ENCODE peak calls at places on chromosomes 16 and 17, in seven cellular contexts. X is GM23338; Q is pancreas; C is CD8-positive, alpha-beta memory T cell; O is GM12878; B is sigmoid colon; M is CD4-positive, alpha-beta memory T cell. Y is an unnamed sample.
A peak's percentile ranks its signal among the peaks of the same experiment; 100 is the strongest.

GRCh38 chr17:35953720-35954119 is 10.2 kb upstream of the LYZL6 start:
- DNase-seq in X (peak; percentile 47), Q (no peak), C (no peak), O (no peak), B (no peak), M (no peak), Y (no peak)

GRCh38 chr16:72179592-72179991 is 7.6 kb upstream of the PMFBP1 start:
- DNase-seq in X (no peak), Q (no peak), C (no peak), O (no peak), B (no peak), M (no peak), Y (no peak)

GRCh38 chr16:4494746-4495490 is 18.7 kb downstream of the HMOX2 start:
- DNase-seq in X (no peak), Q (no peak), C (no peak), O (no peak), B (no peak), M (no peak), Y (no peak)

GRCh38 chr17:8707591-8708453 is 36.8 kb downstream of the CCDC42 start:
- DNase-seq in X (no peak), Q (no peak), C (no peak), O (no peak), B (no peak), M (no peak), Y (peak; percentile 83)

GRCh38 chr17:78613423-78613822 is 36.2 kb upstream of the DNAH17 start:
- DNase-seq in X (no peak), Q (no peak), C (no peak), O (no peak), B (no peak), M (no peak), Y (no peak)

GRCh38 chr17:74412581-74412980 is 19.3 kb upstream of the GPRC5C start:
- DNase-seq in X (no peak), Q (no peak), C (no peak), O (no peak), B (no peak), M (no peak), Y (no peak)

GRCh38 chr17:41404024-41404651 is 6.7 kb upstream of the KRT31 start:
- DNase-seq in X (no peak), Q (no peak), C (no peak), O (no peak), B (no peak), M (peak; percentile 72), Y (no peak)

GRCh38 chr17:1796800-1797199 is 32.9 kb downstream of the SMYD4 start:
- DNase-seq in X (no peak), Q (no peak), C (no peak), O (no peak), B (peak; percentile 71), M (no peak), Y (no peak)

GRCh38 chr16:52561910-52562741 is 15.2 kb upstream of the TOX3 start:
- DNase-seq in X (no peak), Q (no peak), C (no peak), O (no peak), B (no peak), M (no peak), Y (no peak)

GRCh38 chr17:38358586-38359513 is 7.2 kb downstream of the SOCS7 start:
- DNase-seq in X (no peak), Q (no peak), C (no peak), O (no peak), B (no peak), M (no peak), Y (no peak)

GRCh38 chr16:85862476-85863383 is 36.2 kb upstream of the IRF8 start:
- DNase-seq in X (no peak), Q (no peak), C (no peak), O (no peak), B (no peak), M (no peak), Y (no peak)

GRCh38 chr16:87407511-87408112 is 15.5 kb downstream of the MAP1LC3B start:
- DNase-seq in X (no peak), Q (no peak), C (no peak), O (peak; percentile 84), B (peak; percentile 69), M (peak; percentile 50), Y (peak; percentile 76)

GRCh38 chr17:61368832-61369468 is 30.7 kb upstream of the TBX2 start:
- DNase-seq in X (no peak), Q (no peak), C (no peak), O (no peak), B (no peak), M (no peak), Y (no peak)

GRCh38 chr16:67164599-67165061 is at the start of gene HSF4:
- DNase-seq in X (no peak), Q (peak; percentile 61), C (no peak), O (no peak), B (peak; percentile 85), M (no peak), Y (peak; percentile 75)

GRCh38 chr17:79078476-79079190 is 4.0 kb downstream of the ENGASE start:
- DNase-seq in X (no peak), Q (no peak), C (no peak), O (no peak), B (no peak), M (no peak), Y (peak; percentile 35)

GRCh38 chr16:70594569-70594968 is 51.8 kb upstream of the IL34 start:
- DNase-seq in X (no peak), Q (peak; percentile 62), C (no peak), O (no peak), B (no peak), M (no peak), Y (peak; percentile 76)

GRCh38 chr16:31181102-31181830 is 1.3 kb downstream of the FUS start:
- DNase-seq in X (no peak), Q (peak; percentile 43), C (peak; percentile 39), O (no peak), B (peak; percentile 70), M (peak; percentile 57), Y (peak; percentile 80)

GRCh38 chr16:63982156-63982555 is 1139.7 kb downstream of the CDH11 start:
- DNase-seq in X (peak; percentile 62), Q (no peak), C (no peak), O (no peak), B (no peak), M (no peak), Y (no peak)

GRCh38 chr16:30184430-30185140 is 1.2 kb downstream of the CORO1A start:
- DNase-seq in X (peak; percentile 6), Q (peak; percentile 36), C (peak; percentile 42), O (peak; percentile 28), B (peak; percentile 71), M (peak; percentile 72), Y (peak; percentile 21)

GRCh38 chr17:7016886-7017826 is 4.7 kb downstream of the RNASEK start:
- DNase-seq in X (no peak), Q (no peak), C (no peak), O (no peak), B (no peak), M (no peak), Y (no peak)

GRCh38 chr17:7015587-7016020 is 3.2 kb downstream of the RNASEK start:
- DNase-seq in X (no peak), Q (no peak), C (peak; percentile 41), O (no peak), B (no peak), M (no peak), Y (peak; percentile 34)

GRCh38 chr17:7017827-7018200 is 5.0 kb upstream of the BCL6B start:
- DNase-seq in X (no peak), Q (no peak), C (no peak), O (no peak), B (no peak), M (peak; percentile 45), Y (no peak)

GRCh38 chr17:7014995-7015586 is 2.7 kb downstream of the RNASEK start:
- DNase-seq in X (peak; percentile 23), Q (no peak), C (peak; percentile 85), O (peak; percentile 54), B (no peak), M (peak; percentile 97), Y (no peak)

GRCh38 chr17:7016406-7016805 is 4.0 kb downstream of the RNASEK start:
- DNase-seq in X (no peak), Q (no peak), C (no peak), O (no peak), B (no peak), M (peak; percentile 41), Y (no peak)
- H3K27ac ChIP-seq in X (no peak overlapping the region), Q (no peak overlapping the region), C (peak overlapping the region; percentile 100), O (peak overlapping the region; percentile 100), B (peak overlapping the region; percentile 96), M (peak overlapping the region; percentile 96), Y (no peak overlapping the region)

GRCh38 chr17:29256116-29256515 is 9.5 kb downstream of the CRYBA1 start:
- DNase-seq in X (no peak), Q (no peak), C (no peak), O (no peak), B (no peak), M (no peak), Y (no peak)
- H3K4me1 ChIP-seq in X (peaks cover 11% of the 10 kb centered on the region), Q (peaks cover 56% of the 10 kb centered on the region), C (no peaks in the 10 kb centered on the region), O (no peaks in the 10 kb centered on the region), B (no peaks in the 10 kb centered on the region), M (no peaks in the 10 kb centered on the region), Y (peaks cover 2% of the 10 kb centered on the region)

DNA sequence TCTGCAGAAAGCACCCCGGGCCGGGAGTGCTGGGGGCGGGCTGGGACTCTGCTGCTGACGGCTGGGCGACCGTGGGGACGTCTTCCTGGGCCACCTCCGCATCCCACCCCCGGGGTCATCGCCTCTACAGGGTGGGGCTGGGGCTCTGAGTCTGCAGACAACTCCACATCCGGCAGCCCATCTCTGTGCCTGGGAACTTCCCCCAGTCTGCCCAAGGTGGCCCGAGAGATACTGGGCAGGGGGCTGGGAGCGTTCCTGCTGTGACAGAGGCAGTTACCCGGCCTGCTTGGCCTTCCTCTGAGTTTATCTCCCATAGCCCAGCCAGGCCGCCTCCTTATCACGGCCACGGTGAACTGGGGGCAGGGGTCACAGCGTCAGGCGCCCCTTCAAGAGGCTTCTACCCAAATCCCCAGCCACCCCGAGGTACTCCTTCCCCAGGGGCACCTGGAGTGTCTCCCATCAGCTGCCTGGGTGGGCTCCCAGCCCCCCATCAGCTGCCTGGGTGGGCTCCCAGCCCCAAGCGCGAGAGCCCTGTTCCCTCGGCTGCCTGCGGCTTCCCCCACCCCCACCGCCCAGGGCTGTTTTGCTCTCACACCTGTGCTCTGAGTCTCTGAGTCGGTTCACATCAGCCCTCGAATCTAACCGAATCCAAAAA is 15.5 kb upstream of the CBFA2T3 start:
- DNase-seq in X (no peak), Q (no peak), C (no peak), O (no peak), B (no peak), M (no peak), Y (peak; percentile 40)
- H3K27ac ChIP-seq in X (no peak overlapping the region), Q (no peak overlapping the region), C (peak overlapping the region; percentile 64), O (no peak overlapping the region), B (no peak overlapping the region), M (no peak overlapping the region), Y (no peak overlapping the region)

GRCh38 chr17:48103379-48103715 is 2.1 kb upstream of the CBX1 start:
- DNase-seq in X (no peak), Q (no peak), C (no peak), O (no peak), B (peak; percentile 41), M (no peak), Y (no peak)

GRCh38 chr17:48102700-48103378 is 1.6 kb upstream of the CBX1 start:
- DNase-seq in X (no peak), Q (no peak), C (peak; percentile 7), O (no peak), B (peak; percentile 61), M (no peak), Y (no peak)

GRCh38 chr17:48107137-48108055 is at the start of gene SNX11:
- DNase-seq in X (peak; percentile 98), Q (peak; percentile 92), C (peak; percentile 95), O (no peak), B (peak; percentile 94), M (peak; percentile 98), Y (peak; percentile 89)

GRCh38 chr17:48104440-48104839 is 3.1 kb upstream of the SNX11 start:
- DNase-seq in X (no peak), Q (no peak), C (no peak), O (no peak), B (no peak), M (no peak), Y (no peak)

GRCh38 chr17:48106802-48107136 is 797 bp upstream of the SNX11 start:
- DNase-seq in X (no peak), Q (no peak), C (no peak), O (no peak), B (no peak), M (no peak), Y (no peak)
- H3K4me1 ChIP-seq in X (peaks cover 15% of the 10 kb centered on the region), Q (peaks cover 6% of the 10 kb centered on the region), C (peaks cover 12% of the 10 kb centered on the region), O (peaks cover 11% of the 10 kb centered on the region), B (no peaks in the 10 kb centered on the region), M (peaks cover 40% of the 10 kb centered on the region), Y (no peaks in the 10 kb centered on the region)